ENCODE peak calls at places on chromosomes 3 and 15, in seven cellular contexts. A, L, G, Y, S, U and E are unnamed samples.

GRCh38 chr3:145649368-145649887 is 511.6 kb downstream of the PLOD2 start:
- DNase-seq in L (no peak), U (no peak), G (no peak), A (no peak), Y (no peak), S (peak; percentile 2), E (no peak)

GRCh38 chr3:120364821-120365220 is 15.7 kb upstream of the LRRC58 start:
- DNase-seq in L (peak; percentile 42), G (no peak), A (no peak), S (peak; percentile 20), Y (no peak), U (peak; percentile 33), E (no peak)

GRCh38 chr3:45199837-45200648 is 26.0 kb downstream of the TMEM158 start:
- DNase-seq in G (no peak), S (peak; percentile 98), Y (no peak), U (peak; percentile 76), L (peak; percentile 99), A (no peak), E (no peak)

GRCh38 chr3:32886911-32887310 is 64.5 kb upstream of the CCR4 start:
- DNase-seq in A (no peak), S (no peak), G (no peak), Y (no peak), L (no peak), U (no peak), E (no peak)

GRCh38 chr15:52112203-52112750 is 298 bp downstream of the BCL2L10 start:
- DNase-seq in A (peak; percentile 83), G (no peak), Y (no peak), S (no peak), L (no peak), U (no peak), E (no peak)

GRCh38 chr15:89362203-89363101 is 27.8 kb upstream of the POLG start:
- DNase-seq in S (no peak), A (no peak), Y (no peak), G (peak; percentile 26), L (no peak), U (no peak), E (no peak)

GRCh38 chr15:76196286-76196948 is 114.9 kb downstream of the ETFA start:
- DNase-seq in G (peak; percentile 46), A (no peak), S (peak; percentile 85), L (peak; percentile 93), Y (peak; percentile 95), U (peak; percentile 87), E (no peak)

GRCh38 chr3:20055020-20055775 is 15.0 kb downstream of the KAT2B start:
- DNase-seq in Y (no peak), L (no peak), G (no peak), A (peak; percentile 5), S (no peak), U (no peak), E (no peak)

GRCh38 chr15:45867281-45867680 is 232.5 kb downstream of the SQOR start:
- DNase-seq in U (no peak), G (no peak), A (no peak), L (no peak), Y (no peak), S (no peak), E (no peak)

GRCh38 chr3:10503217-10503796 is 2.1 kb downstream of the ATP2B2 start:
- DNase-seq in U (no peak), S (no peak), G (no peak), A (no peak), Y (no peak), L (no peak), E (no peak)

GRCh38 chr15:84749111-84749991 is 959 bp downstream of the ZNF592 start:
- DNase-seq in U (no peak), S (peak; percentile 40), Y (peak; percentile 70), G (peak; percentile 38), A (peak; percentile 87), L (peak; percentile 43), E (no peak)

GRCh38 chr15:90762109-90762508 is 45.0 kb downstream of the BLM start:
- DNase-seq in L (peak; percentile 79), U (no peak), A (peak; percentile 94), S (peak; percentile 44), G (no peak), Y (peak; percentile 79), E (no peak)

GRCh38 chr3:76456322-76456721 is 583.6 kb upstream of the ROBO2 start:
- DNase-seq in L (no peak), S (no peak), U (no peak), Y (no peak), A (no peak), G (no peak), E (no peak)

GRCh38 chr15:38867556-38867955 is 302.9 kb upstream of the RASGRP1 start:
- DNase-seq in A (no peak), S (no peak), L (peak; percentile 91), G (no peak), U (no peak), Y (no peak), E (no peak)

DNA sequence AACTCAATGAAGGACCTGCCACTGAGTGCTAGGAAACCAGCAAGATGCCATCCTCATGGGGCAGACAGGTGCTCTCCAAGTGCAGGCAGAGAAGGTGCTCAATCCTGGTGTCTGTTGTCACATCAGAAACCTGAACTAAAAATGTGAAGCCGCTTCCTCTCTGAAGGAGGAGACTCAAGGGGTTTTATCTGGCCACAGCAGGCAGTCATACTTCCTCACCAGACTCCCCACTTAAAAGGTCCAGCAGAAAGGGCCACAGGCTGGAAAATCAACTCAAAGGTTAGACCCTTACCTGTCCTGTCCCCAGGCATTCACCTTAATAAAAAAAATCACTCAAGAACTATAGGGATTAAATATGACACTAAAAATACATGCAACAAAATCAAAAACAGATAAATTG is 4.8 kb downstream of the CCDC12 start:
- DNase-seq in L (no peak), S (no peak), Y (no peak), U (no peak), A (no peak), G (no peak), E (no peak)
- TF ChIP-seq CTCF in L (no peak), S (no peak), Y (no peak), U (no peak), A (no peak), G (no peak), E (no peak)

DNA sequence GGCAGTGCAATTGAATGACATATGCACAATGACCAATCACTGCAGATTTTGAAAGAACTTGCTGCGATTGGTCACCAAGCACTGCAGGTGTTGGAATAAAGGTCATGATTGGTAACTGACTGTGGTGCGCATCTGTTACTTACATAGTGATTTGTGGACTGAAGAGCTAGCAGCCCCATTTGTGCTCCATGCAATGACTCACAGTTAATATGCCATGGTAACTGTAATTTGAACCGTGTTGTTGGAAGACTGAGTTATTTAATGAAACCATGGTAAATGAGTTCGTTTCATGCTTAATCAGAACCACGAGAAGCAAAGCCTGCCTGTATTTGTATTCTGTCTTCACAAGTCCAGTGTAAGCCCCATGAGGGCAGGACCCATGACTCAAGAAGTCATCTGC is 220.5 kb downstream of the TJP1 start:
- DNase-seq in A (no peak), L (no peak), G (no peak), U (no peak), Y (no peak), S (no peak), E (no peak)
- TF ChIP-seq CTCF in A (no peak), L (no peak), G (no peak), U (no peak), Y (no peak), S (no peak), E (no peak)

DNA sequence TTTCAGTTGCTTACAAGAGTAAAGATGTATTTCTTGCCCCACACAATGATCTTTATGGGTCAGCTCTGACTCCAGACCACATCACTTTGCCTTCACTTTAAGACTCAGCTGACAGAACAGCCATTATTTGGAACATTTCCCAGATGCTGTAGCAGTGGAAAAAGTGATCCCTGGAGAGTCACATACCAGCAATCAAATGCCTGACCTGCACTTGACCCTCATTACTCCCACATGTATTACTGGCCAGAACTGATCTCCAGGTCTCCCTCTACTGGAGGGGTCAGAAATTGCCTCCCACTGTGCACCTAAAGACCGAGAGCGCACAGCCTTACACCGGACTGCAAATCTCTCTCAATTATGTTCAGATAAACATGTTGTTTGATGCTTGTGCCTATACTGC is 88.6 kb upstream of the ZNF385D start:
- DNase-seq in U (peak; percentile 73), Y (no peak), A (no peak), G (peak; percentile 22), L (peak; percentile 90), S (peak; percentile 81), E (no peak)
- TF ChIP-seq CTCF in U (peak; percentile 50), Y (no peak), A (no peak), G (peak; percentile 30), L (peak; percentile 64), S (peak; percentile 20), E (peak; percentile 43)

GRCh38 chr3:152071315-152071714 is 197.4 kb upstream of the MBNL1 start:
- DNase-seq in S (no peak), G (no peak), L (no peak), Y (no peak), U (no peak), A (no peak), E (no peak)

GRCh38 chr3:152069871-152070270 is 196.4 kb downstream of the SUCNR1 start:
- DNase-seq in S (no peak), Y (no peak), U (peak; percentile 32), G (no peak), A (no peak), L (no peak), E (no peak)

GRCh38 chr3:152076148-152076547 is 192.6 kb upstream of the MBNL1 start:
- DNase-seq in S (peak; percentile 49), Y (no peak), L (no peak), G (no peak), U (peak; percentile 28), A (no peak), E (no peak)

GRCh38 chr3:152073267-152073666 is 195.5 kb upstream of the MBNL1 start:
- DNase-seq in U (peak; percentile 17), S (peak; percentile 70), A (no peak), G (no peak), L (peak; percentile 69), Y (no peak), E (no peak)

DNA sequence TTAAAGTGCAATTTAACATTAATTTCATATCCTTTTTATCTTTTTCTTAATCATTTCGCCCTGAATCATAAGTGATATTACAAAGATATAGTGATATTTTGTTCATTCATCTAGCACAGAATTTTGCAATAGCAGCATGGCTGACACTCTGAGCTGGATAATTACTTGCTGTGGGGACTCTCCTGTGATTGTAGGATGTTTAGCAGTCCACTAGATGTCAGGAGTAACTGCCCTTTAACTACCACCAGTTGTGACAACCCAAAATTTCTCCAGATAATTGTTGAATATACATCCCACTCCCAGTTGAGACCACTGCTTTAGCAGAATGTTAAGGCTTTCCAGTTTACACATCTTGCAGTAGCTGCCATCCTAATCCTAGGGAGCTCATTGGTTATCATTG is 196.8 kb upstream of the MBNL1 start:
- DNase-seq in G (no peak), U (peak; percentile 64), A (no peak), S (peak; percentile 82), L (peak; percentile 68), Y (no peak), E (no peak)
- TF ChIP-seq CTCF in G (peak; percentile 37), U (peak; percentile 82), A (no peak), S (peak; percentile 69), L (peak; percentile 69), Y (peak; percentile 27), E (peak; percentile 58)